ENCODE peak calls at places on chromosomes 11 and 22, in six cellular contexts. One of them, this sample, is unnamed.

GRCh38 chr22:29912605-29913398 is 29.8 kb downstream of the MTMR3 start:
- DNase-seq in H1: no peak
- DNase-seq in HCT116: no peak
- DNase-seq in HepG2: no peak
- DNase-seq in GM12878: no peak
- DNase-seq in K562: no peak
- DNase-seq in this sample: no peak

GRCh38 chr11:46541593-46542371 is 52.0 kb downstream of the AMBRA1 start:
- DNase-seq in H1: no peak
- DNase-seq in HCT116: no peak
- DNase-seq in HepG2: no peak
- DNase-seq in GM12878: no peak
- DNase-seq in K562: peak
- DNase-seq in this sample: no peak

GRCh38 chr11:29485641-29486040 is 531.2 kb downstream of the KCNA4 start:
- DNase-seq in H1: no peak
- DNase-seq in HCT116: no peak
- DNase-seq in HepG2: no peak
- DNase-seq in GM12878: no peak
- DNase-seq in K562: no peak
- DNase-seq in this sample: no peak

GRCh38 chr11:19832166-19832750 is 119.6 kb downstream of the NAV2 start:
- DNase-seq in H1: no peak
- DNase-seq in HCT116: no peak
- DNase-seq in HepG2: no peak
- DNase-seq in GM12878: no peak
- DNase-seq in K562: no peak
- DNase-seq in this sample: no peak

GRCh38 chr22:43488031-43488892 is 76.4 kb downstream of the MPPED1 start:
- DNase-seq in H1: no peak
- DNase-seq in HCT116: no peak
- DNase-seq in HepG2: no peak
- DNase-seq in GM12878: no peak
- DNase-seq in K562: no peak
- DNase-seq in this sample: no peak

GRCh38 chr11:48103621-48104561 is 112.7 kb upstream of the OR4B1 start:
- DNase-seq in H1: no peak
- DNase-seq in HCT116: no peak
- DNase-seq in HepG2: peak
- DNase-seq in GM12878: no peak
- DNase-seq in K562: no peak
- DNase-seq in this sample: no peak

GRCh38 chr22:29213481-29213880 is 7.8 kb downstream of the EMID1 start:
- DNase-seq in H1: no peak
- DNase-seq in HCT116: no peak
- DNase-seq in HepG2: no peak
- DNase-seq in GM12878: no peak
- DNase-seq in K562: no peak
- DNase-seq in this sample: no peak

GRCh38 chr11:17629113-17629512 is 82.1 kb downstream of the OTOG start:
- DNase-seq in H1: no peak
- DNase-seq in HCT116: no peak
- DNase-seq in HepG2: no peak
- DNase-seq in GM12878: no peak
- DNase-seq in K562: no peak
- DNase-seq in this sample: no peak

GRCh38 chr11:92227954-92228935 is 3.6 kb downstream of the FAT3 start:
- DNase-seq in H1: no peak
- DNase-seq in HCT116: no peak
- DNase-seq in HepG2: no peak
- DNase-seq in GM12878: no peak
- DNase-seq in K562: no peak
- DNase-seq in this sample: no peak

GRCh38 chr11:64170419-64170818 is 4.5 kb upstream of the MACROD1 start:
- DNase-seq in H1: no peak
- DNase-seq in HCT116: no peak
- DNase-seq in HepG2: no peak
- DNase-seq in GM12878: no peak
- DNase-seq in K562: no peak
- DNase-seq in this sample: no peak

GRCh38 chr11:133955091-133955846 is 1.5 kb downstream of the IGSF9B start:
- DNase-seq in H1: no peak
- DNase-seq in HCT116: no peak
- DNase-seq in HepG2: no peak
- DNase-seq in GM12878: no peak
- DNase-seq in K562: no peak
- DNase-seq in this sample: no peak

GRCh38 chr11:124919836-124920755 is 1.0 kb downstream of the HEPN1 start:
- DNase-seq in H1: no peak
- DNase-seq in HCT116: no peak
- DNase-seq in HepG2: no peak
- DNase-seq in GM12878: no peak
- DNase-seq in K562: no peak
- DNase-seq in this sample: no peak

GRCh38 chr11:76410771-76411423 is 29.8 kb downstream of the GVQW3 start:
- DNase-seq in H1: no peak
- DNase-seq in HCT116: no peak
- DNase-seq in HepG2: no peak
- DNase-seq in GM12878: no peak
- DNase-seq in K562: no peak
- DNase-seq in this sample: no peak

GRCh38 chr11:74686792-74687191 is 44.4 kb downstream of the CHRDL2 start:
- DNase-seq in H1: no peak
- DNase-seq in HCT116: no peak
- DNase-seq in HepG2: no peak
- DNase-seq in GM12878: no peak
- DNase-seq in K562: no peak
- DNase-seq in this sample: no peak

GRCh38 chr11:28526406-28526751 is 418.2 kb downstream of the METTL15 start:
- DNase-seq in H1: no peak
- DNase-seq in HCT116: peak
- DNase-seq in HepG2: no peak
- DNase-seq in GM12878: no peak
- DNase-seq in K562: no peak
- DNase-seq in this sample: no peak

GRCh38 chr11:75311858-75312288 is 39.6 kb downstream of the ARRB1 start:
- DNase-seq in H1: no peak
- DNase-seq in HCT116: no peak
- DNase-seq in HepG2: no peak
- DNase-seq in GM12878: no peak
- DNase-seq in K562: no peak
- DNase-seq in this sample: no peak

GRCh38 chr11:34299284-34299961 is 58.4 kb downstream of the ABTB2 start:
- DNase-seq in H1: no peak
- DNase-seq in HCT116: no peak
- DNase-seq in HepG2: no peak
- DNase-seq in GM12878: no peak
- DNase-seq in K562: no peak
- DNase-seq in this sample: no peak

GRCh38 chr11:93000511-93001476 is 31.3 kb downstream of the MTNR1B start:
- DNase-seq in H1: no peak
- DNase-seq in HCT116: peak
- DNase-seq in HepG2: peak
- DNase-seq in GM12878: no peak
- DNase-seq in K562: peak
- DNase-seq in this sample: peak

GRCh38 chr11:77471520-77472234 is 2.2 kb downstream of the PAK1 start:
- DNase-seq in H1: no peak
- DNase-seq in HCT116: no peak
- DNase-seq in HepG2: peak
- DNase-seq in GM12878: no peak
- DNase-seq in K562: no peak
- DNase-seq in this sample: no peak

GRCh38 chr11:129750343-129751292 is 65.0 kb upstream of the TMEM45B start:
- DNase-seq in H1: peak
- DNase-seq in HCT116: peak
- DNase-seq in HepG2: peak
- DNase-seq in GM12878: no peak
- DNase-seq in K562: peak
- DNase-seq in this sample: peak

GRCh38 chr11:11500744-11501487 is 120.9 kb downstream of the GALNT18 start:
- DNase-seq in H1: peak
- DNase-seq in HCT116: no peak
- DNase-seq in HepG2: no peak
- DNase-seq in GM12878: no peak
- DNase-seq in K562: no peak
- DNase-seq in this sample: no peak

GRCh38 chr11:10409207-10409661 is 45.8 kb upstream of the AMPD3 start:
- DNase-seq in H1: no peak
- DNase-seq in HCT116: no peak
- DNase-seq in HepG2: peak
- DNase-seq in GM12878: no peak
- DNase-seq in K562: no peak
- DNase-seq in this sample: no peak
- TF ChIP-seq SIN3A in H1: no peak
- TF ChIP-seq SIN3A in HCT116: no peak
- TF ChIP-seq SIN3A in HepG2: no peak
- TF ChIP-seq SIN3A in GM12878: no peak
- TF ChIP-seq SIN3A in K562: no peak
- TF ChIP-seq SIN3A in this sample: no peak

DNA sequence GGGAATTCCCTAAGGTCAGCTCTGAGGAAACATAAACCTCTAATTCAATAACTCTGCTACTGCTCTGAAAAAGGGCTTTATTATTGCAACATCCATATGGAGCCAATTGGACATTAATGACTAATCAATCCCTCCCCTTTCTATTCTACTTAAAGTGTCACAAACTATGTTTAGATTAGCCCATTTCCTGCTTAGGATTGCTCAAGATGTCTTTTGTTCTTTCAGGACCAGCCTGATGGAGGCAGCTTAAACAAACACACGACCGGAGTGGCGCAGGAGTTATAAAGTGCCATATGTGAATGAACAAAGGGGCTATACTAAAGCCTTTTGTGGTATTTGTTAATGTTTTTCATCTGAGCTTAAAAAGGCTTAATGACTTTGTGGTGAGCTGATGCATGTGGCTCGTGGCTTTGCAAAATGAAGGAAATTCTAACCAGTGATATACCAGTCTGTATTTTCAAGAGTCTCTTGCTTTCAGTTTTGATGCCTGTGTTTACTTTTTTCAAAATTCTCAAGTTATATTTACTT is 354.4 kb downstream of the SOX6 start:
- DNase-seq in H1: no peak
- DNase-seq in HCT116: peak
- DNase-seq in HepG2: peak
- DNase-seq in GM12878: no peak
- DNase-seq in K562: no peak
- DNase-seq in this sample: no peak
- TF ChIP-seq SIN3A in H1: no peak
- TF ChIP-seq SIN3A in HCT116: no peak
- TF ChIP-seq SIN3A in HepG2: no peak
- TF ChIP-seq SIN3A in GM12878: no peak
- TF ChIP-seq SIN3A in K562: no peak
- TF ChIP-seq SIN3A in this sample: no peak

GRCh38 chr11:57482782-57483569 is 22.6 kb downstream of the RTN4RL2 start:
- DNase-seq in H1: no peak
- DNase-seq in HCT116: no peak
- DNase-seq in HepG2: no peak
- DNase-seq in GM12878: no peak
- DNase-seq in K562: no peak
- DNase-seq in this sample: no peak
- TF ChIP-seq SIN3A in H1: peak
- TF ChIP-seq SIN3A in HCT116: no peak
- TF ChIP-seq SIN3A in HepG2: no peak
- TF ChIP-seq SIN3A in GM12878: no peak
- TF ChIP-seq SIN3A in K562: no peak
- TF ChIP-seq SIN3A in this sample: no peak

GRCh38 chr11:60396790-60397189 is 531 bp downstream of the MS4A14 start:
- DNase-seq in H1: no peak
- DNase-seq in HCT116: no peak
- DNase-seq in HepG2: no peak
- DNase-seq in GM12878: peak
- DNase-seq in K562: no peak
- DNase-seq in this sample: no peak
- TF ChIP-seq SIN3A in H1: no peak
- TF ChIP-seq SIN3A in HCT116: no peak
- TF ChIP-seq SIN3A in HepG2: no peak
- TF ChIP-seq SIN3A in GM12878: no peak
- TF ChIP-seq SIN3A in K562: no peak
- TF ChIP-seq SIN3A in this sample: no peak

DNA sequence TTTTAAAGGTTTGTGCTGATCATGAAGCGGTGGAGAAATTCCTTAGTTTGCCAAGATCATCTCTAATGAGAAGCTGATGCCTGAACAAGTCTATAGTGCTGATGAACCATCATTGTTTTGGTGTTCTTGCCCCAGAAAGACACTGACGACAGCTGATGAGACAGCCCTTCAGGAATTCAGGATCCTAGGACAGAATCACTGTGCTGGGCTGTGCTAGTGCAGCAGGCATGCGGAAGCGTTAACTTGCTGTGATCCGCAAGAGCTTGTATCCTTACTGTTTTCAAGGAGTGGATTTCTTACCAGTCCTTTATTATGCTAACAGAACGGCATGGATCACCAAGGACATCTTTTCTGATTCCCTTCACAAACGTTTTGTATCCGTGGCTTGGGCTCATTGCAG is 104.1 kb downstream of the TBC1D22A start:
- DNase-seq in H1: peak
- DNase-seq in HCT116: no peak
- DNase-seq in HepG2: no peak
- DNase-seq in GM12878: no peak
- DNase-seq in K562: no peak
- DNase-seq in this sample: no peak
- TF ChIP-seq SIN3A in H1: no peak
- TF ChIP-seq SIN3A in HCT116: no peak
- TF ChIP-seq SIN3A in HepG2: no peak
- TF ChIP-seq SIN3A in GM12878: no peak
- TF ChIP-seq SIN3A in K562: no peak
- TF ChIP-seq SIN3A in this sample: no peak

GRCh38 chr22:41934284-41935014 is 7.8 kb upstream of the TNFRSF13C start:
- DNase-seq in H1: no peak
- DNase-seq in HCT116: no peak
- DNase-seq in HepG2: no peak
- DNase-seq in GM12878: no peak
- DNase-seq in K562: no peak
- DNase-seq in this sample: no peak
- TF ChIP-seq SIN3A in H1: no peak
- TF ChIP-seq SIN3A in HCT116: no peak
- TF ChIP-seq SIN3A in HepG2: no peak
- TF ChIP-seq SIN3A in GM12878: no peak
- TF ChIP-seq SIN3A in K562: no peak
- TF ChIP-seq SIN3A in this sample: no peak

DNA sequence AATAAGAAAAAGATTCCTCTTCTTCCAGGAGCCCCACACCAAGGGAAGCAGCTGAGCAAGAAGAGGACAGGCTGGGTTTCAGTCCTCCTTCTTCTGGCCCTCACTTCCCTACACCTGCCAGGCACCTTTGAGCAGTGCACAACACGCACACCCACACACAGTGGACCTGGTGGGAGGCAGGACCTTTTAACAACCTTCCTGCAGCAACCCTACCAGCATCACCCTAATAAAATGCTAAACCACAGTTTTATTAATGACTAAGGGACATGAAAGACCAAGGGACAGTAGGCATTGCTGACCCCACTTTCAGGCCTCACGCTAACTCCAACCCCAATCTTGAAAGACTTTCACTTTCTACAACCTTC is 12.2 kb downstream of the ARAP1 start:
- DNase-seq in H1: no peak
- DNase-seq in HCT116: no peak
- DNase-seq in HepG2: no peak
- DNase-seq in GM12878: no peak
- DNase-seq in K562: no peak
- DNase-seq in this sample: no peak
- TF ChIP-seq SIN3A in H1: no peak
- TF ChIP-seq SIN3A in HCT116: no peak
- TF ChIP-seq SIN3A in HepG2: no peak
- TF ChIP-seq SIN3A in GM12878: no peak
- TF ChIP-seq SIN3A in K562: no peak
- TF ChIP-seq SIN3A in this sample: no peak

This sample was measured in Panc1.